ENCODE peak calls at places on chromosomes 13 and 19, in five cellular contexts. W is Peyer's patch; M is CD4-positive, alpha-beta memory T cell; V is fibroblast of lung; A is BE2C. Z is an unnamed sample.
A peak's percentile ranks its signal among the peaks of the same experiment; 100 is the strongest.

GRCh38 chr19:40367577-40368434 is 19.3 kb downstream of the PLD3 start:
- DNase-seq in A (no peak), W (no peak), M (no peak), V (no peak), Z (no peak)

GRCh38 chr13:33483471-33483870 is 197.9 kb upstream of the STARD13 start:
- DNase-seq in M (no peak), W (no peak), A (no peak), V (no peak), Z (no peak)

GRCh38 chr19:34962281-34962944 is 1.6 kb downstream of the ZNF792 start:
- DNase-seq in A (peak; percentile 70), W (no peak), M (peak; percentile 58), V (no peak), Z (peak; percentile 57)

GRCh38 chr19:33688657-33688992 is 66.9 kb downstream of the CHST8 start:
- DNase-seq in A (no peak), M (no peak), V (no peak), W (no peak), Z (no peak)

GRCh38 chr19:2922987-2923386 is 21.8 kb downstream of the ZNF77 start:
- DNase-seq in A (peak; percentile 26), W (no peak), M (no peak), V (no peak), Z (peak; percentile 54)

GRCh38 chr19:4064551-4065260 is 2.0 kb downstream of the ZBTB7A start:
- DNase-seq in A (peak; percentile 59), M (peak; percentile 70), W (peak; percentile 74), V (peak; percentile 54), Z (peak; percentile 73)

GRCh38 chr13:107882708-107883560 is 332.4 kb downstream of the LIG4 start:
- DNase-seq in V (no peak), A (no peak), M (no peak), W (no peak), Z (no peak)

GRCh38 chr19:5897189-5897969 is 6.2 kb downstream of the NDUFA11 start:
- DNase-seq in V (no peak), M (no peak), W (no peak), A (no peak), Z (peak; percentile 76)

GRCh38 chr13:25843692-25844091 is 208.1 kb downstream of the SHISA2 start:
- DNase-seq in V (no peak), A (no peak), M (no peak), W (no peak), Z (no peak)

GRCh38 chr13:29861694-29862110 is 11.3 kb upstream of the UBL3 start:
- DNase-seq in A (no peak), M (no peak), W (no peak), V (peak; percentile 50), Z (no peak)

GRCh38 chr19:16153582-16154336 is 10.3 kb downstream of the HSH2D start:
- DNase-seq in W (no peak), A (peak; percentile 40), M (no peak), V (no peak), Z (peak; percentile 70)

GRCh38 chr19:44072543-44073401 is 813 bp downstream of the ZNF284 start:
- DNase-seq in A (no peak), V (no peak), W (no peak), M (no peak), Z (no peak)

GRCh38 chr13:95155504-95155903 is 145.7 kb downstream of the ABCC4 start:
- DNase-seq in W (no peak), A (no peak), M (no peak), V (no peak), Z (no peak)

GRCh38 chr19:35212241-35212640 is 16.3 kb downstream of the FAM187B start:
- DNase-seq in M (no peak), V (no peak), A (no peak), W (no peak), Z (peak; percentile 18)

GRCh38 chr19:14164724-14165493 is 28.5 kb upstream of the ASF1B start:
- DNase-seq in M (no peak), A (no peak), W (no peak), V (no peak), Z (no peak)

GRCh38 chr19:47376589-47377144 is 27.6 kb downstream of the DHX34 start:
- DNase-seq in W (no peak), M (no peak), V (no peak), A (no peak), Z (no peak)

GRCh38 chr13:38686635-38687245 is at the start of gene FREM2:
- DNase-seq in W (peak; percentile 50), A (no peak), V (peak; percentile 30), M (no peak), Z (peak; percentile 98)
- H3K4me3 ChIP-seq in W (peak within 1 kb of the TSS; percentile 47), A (no peak within 1 kb of the TSS), V (peak within 1 kb of the TSS; percentile 43), M (no peak within 1 kb of the TSS), Z (peak within 1 kb of the TSS; percentile 88)

DNA sequence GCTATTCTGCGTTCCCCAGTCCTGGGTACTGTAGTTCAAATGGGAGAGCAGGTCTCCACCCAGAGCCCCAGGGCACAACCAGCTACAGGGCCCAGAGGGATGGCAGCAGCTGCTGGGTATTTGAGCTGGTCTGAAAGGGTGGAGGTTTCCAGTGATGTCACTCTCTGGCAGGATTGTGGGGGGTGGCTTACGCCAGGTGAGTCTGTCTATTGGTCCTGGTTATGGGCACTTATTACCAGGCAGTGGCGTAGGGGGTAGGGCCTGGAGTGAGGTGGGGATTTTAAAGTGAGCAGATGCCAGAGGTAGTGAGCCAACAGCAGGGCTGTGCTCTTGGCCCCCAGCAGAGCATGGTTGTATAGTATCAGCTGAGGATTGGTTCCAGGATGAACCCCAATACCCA is 6.2 kb downstream of the RPS19 start:
- DNase-seq in M (peak; percentile 33), W (no peak), V (no peak), A (no peak), Z (no peak)
- H3K4me1 ChIP-seq in M (peaks cover 94% of the 10 kb centered on the region), W (peaks cover 80% of the 10 kb centered on the region), V (peaks cover 8% of the 10 kb centered on the region), A (no peaks in the 10 kb centered on the region), Z (peaks cover 29% of the 10 kb centered on the region)

DNA sequence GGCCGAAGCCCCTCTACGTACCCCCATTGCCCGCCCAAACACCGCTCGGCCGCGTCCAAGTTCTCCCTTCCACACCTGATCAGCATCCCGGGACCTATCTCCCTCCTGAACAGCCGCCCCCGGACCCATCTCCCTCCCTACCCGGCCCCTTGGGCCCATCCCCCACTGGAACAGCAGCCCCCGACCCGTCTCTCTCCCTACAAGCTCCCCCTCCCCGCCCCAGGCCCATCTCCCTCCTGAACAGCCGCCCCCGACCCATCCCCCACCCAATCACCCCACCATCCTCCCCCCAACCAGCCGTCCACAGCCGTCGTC is 608 bp downstream of the ZSCAN1 start:
- DNase-seq in V (no peak), M (no peak), A (no peak), W (no peak), Z (peak; percentile 64)
- H3K4me3 ChIP-seq in V (peak overlapping the region; percentile 46), M (no peak overlapping the region), A (peak overlapping the region; percentile 32), W (peak overlapping the region; percentile 48), Z (no peak overlapping the region)

GRCh38 chr13:48188129-48188528 is 44.9 kb upstream of the ITM2B start:
- DNase-seq in M (no peak), V (no peak), A (no peak), W (no peak), Z (no peak)
- H3K4me1 ChIP-seq in M (peaks cover 59% of the 10 kb centered on the region), V (no peaks in the 10 kb centered on the region), A (no peaks in the 10 kb centered on the region), W (peaks cover 7% of the 10 kb centered on the region), Z (peaks cover 5% of the 10 kb centered on the region)

GRCh38 chr13:97231118-97231831 is 9.1 kb downstream of the MBNL2 start:
- DNase-seq in M (no peak), V (no peak), A (peak; percentile 24), W (no peak), Z (no peak)
- H3K4me3 ChIP-seq in M (no peak overlapping the region), V (no peak overlapping the region), A (no peak overlapping the region), W (no peak overlapping the region), Z (no peak overlapping the region)